ENCODE peak calls at places on chromosomes 12 and 14, in five cellular contexts. G is fibroblast of gingiva; X is stimulated activated CD8-positive, alpha-beta memory T cell treated with anti-CD3 and anti-CD28 coated beads, Interleukin-15, amount 100 ng/mL, for 4 hours; F is activated naive CD8-positive, alpha-beta T cell treated with anti-CD3 and anti-CD28 coated beads for 36 hours; R is stimulated activated CD4-positive, alpha-beta T cell treated with anti-CD3 and anti-CD28 coated beads, Interleukin-15, amount 100 ng/mL, for 24 hours. A is an unnamed sample.

GRCh38 chr12:41364211-41364610 is 176.1 kb downstream of the PDZRN4 start:
- DNase-seq in G (no peak), X (no peak), F (no peak), R (no peak), A (no peak)

GRCh38 chr14:20334017-20334416 is 938 bp upstream of the CCNB1IP1 start:
- DNase-seq in G (no peak), X (no peak), F (no peak), R (no peak), A (no peak)

GRCh38 chr14:44988694-44989093 is 26.7 kb downstream of the TOGARAM1 start:
- DNase-seq in G (no peak), X (no peak), F (no peak), R (no peak), A (no peak)

GRCh38 chr12:119786539-119786938 is 90.6 kb downstream of the CIT start:
- DNase-seq in G (no peak), X (no peak), F (no peak), R (no peak), A (no peak)

GRCh38 chr12:122032570-122032969 is 10.9 kb downstream of the BCL7A start:
- DNase-seq in G (no peak), X (no peak), F (no peak), R (no peak), A (no peak)

GRCh38 chr12:48003226-48004038 is 844 bp downstream of the COL2A1 start:
- DNase-seq in G (no peak), X (no peak), F (no peak), R (peak), A (no peak)

GRCh38 chr14:102221026-102221425 is 81.3 kb downstream of the WDR20 start:
- DNase-seq in G (no peak), X (no peak), F (no peak), R (peak), A (no peak)

GRCh38 chr12:30989754-30990153 is 63.2 kb downstream of the TSPAN11 start:
- DNase-seq in G (no peak), X (no peak), F (peak), R (peak), A (peak)

A was measured in erythroblast.